ENCODE peak calls at places on chromosomes 11 and 22, in five cellular contexts. M, O, A, X and V are unnamed samples.

GRCh38 chr11:96213500-96213899 is 129.5 kb downstream of the MAML2 start:
- DNase-seq in A (no peak), M (no peak), X (no peak), O (no peak), V (no peak)

GRCh38 chr11:128694618-128695481 is 978 bp downstream of the FLI1 start:
- DNase-seq in M (peak), O (peak), A (no peak), X (peak), V (peak)

GRCh38 chr22:17984114-17984513 is 40.2 kb downstream of the MICAL3 start:
- DNase-seq in A (no peak), X (no peak), O (no peak), M (no peak), V (no peak)

GRCh38 chr22:39215430-39216142 is 29.2 kb downstream of the PDGFB start:
- DNase-seq in X (no peak), A (no peak), O (no peak), M (no peak), V (peak)

GRCh38 chr11:75879737-75880136 is 64.7 kb downstream of the UVRAG start:
- DNase-seq in X (no peak), A (no peak), M (no peak), O (no peak), V (no peak)

GRCh38 chr11:27413218-27413617 is 50.2 kb upstream of the CCDC34 start:
- DNase-seq in A (no peak), X (no peak), M (no peak), O (no peak), V (no peak)

GRCh38 chr22:16975155-16975885 is 32.7 kb downstream of the GAB4 start:
- DNase-seq in A (no peak), M (no peak), X (no peak), O (no peak), V (no peak)

GRCh38 chr11:118152552-118153471 is at the start of gene SCN4B:
- DNase-seq in X (peak), O (peak), A (peak), M (no peak), V (peak)

GRCh38 chr22:44505796-44506354 is 7.8 kb upstream of the RTL6 start:
- DNase-seq in X (no peak), M (no peak), O (no peak), A (no peak), V (no peak)

GRCh38 chr22:40791241-40791640 is 27.9 kb downstream of the SLC25A17 start:
- DNase-seq in M (no peak), O (no peak), X (no peak), A (no peak), V (no peak)